ENCODE peak calls at places on chromosome 17, in six cellular contexts. B, U, S, R, I and X are unnamed samples.

GRCh38 chr17:64694207-64694606 is 32.1 kb upstream of the SMURF2 start:
- DNase-seq in I (no peak), R (peak), U (no peak), S (no peak), B (peak), X (peak)

GRCh38 chr17:39823407-39824054 is 40.6 kb downstream of the IKZF3 start:
- DNase-seq in R (no peak), U (peak), I (no peak), B (no peak), S (no peak), X (no peak)

GRCh38 chr17:20087538-20088250 is 78.5 kb downstream of the SPECC1 start:
- DNase-seq in S (no peak), B (no peak), I (no peak), R (no peak), U (no peak), X (no peak)

GRCh38 chr17:59330314-59330942 is 1.0 kb upstream of the YPEL2 start:
- DNase-seq in S (no peak), R (no peak), U (no peak), B (peak), I (no peak), X (peak)

GRCh38 chr17:65017375-65017774 is 39.2 kb downstream of the GNA13 start:
- DNase-seq in I (no peak), U (no peak), B (no peak), S (no peak), R (no peak), X (no peak)

GRCh38 chr17:67276075-67276474 is 31.1 kb upstream of the HELZ start:
- DNase-seq in R (no peak), S (no peak), B (no peak), U (peak), I (no peak), X (no peak)

GRCh38 chr17:17780941-17781590 is 55.7 kb downstream of the SREBF1 start:
- DNase-seq in U (no peak), I (no peak), R (peak), B (no peak), S (no peak), X (no peak)

GRCh38 chr17:15922586-15922985 is 22.3 kb upstream of the ADORA2B start:
- DNase-seq in B (no peak), R (no peak), U (no peak), I (no peak), S (no peak), X (no peak)

GRCh38 chr17:330993-331701 is 21.5 kb downstream of the RPH3AL start:
- DNase-seq in R (peak), U (no peak), B (no peak), I (peak), S (no peak), X (peak)

GRCh38 chr17:72467841-72468653 is 347.2 kb downstream of the SOX9 start:
- DNase-seq in U (no peak), S (no peak), I (peak), R (no peak), B (peak), X (no peak)

GRCh38 chr17:50272246-50272645 is 2.0 kb upstream of the TMEM92 start:
- DNase-seq in U (no peak), B (no peak), R (no peak), S (no peak), I (no peak), X (peak)
- H3K27ac ChIP-seq in U (no peak), B (peak), R (no peak), S (no peak), I (peak), X (no peak)

GRCh38 chr17:1647802-1648581 is 1.7 kb downstream of the RILP start:
- DNase-seq in R (peak), I (no peak), U (no peak), S (no peak), B (no peak), X (no peak)
- H3K27ac ChIP-seq in R (peak), I (peak), U (no peak), S (no peak), B (peak), X (peak)

DNA sequence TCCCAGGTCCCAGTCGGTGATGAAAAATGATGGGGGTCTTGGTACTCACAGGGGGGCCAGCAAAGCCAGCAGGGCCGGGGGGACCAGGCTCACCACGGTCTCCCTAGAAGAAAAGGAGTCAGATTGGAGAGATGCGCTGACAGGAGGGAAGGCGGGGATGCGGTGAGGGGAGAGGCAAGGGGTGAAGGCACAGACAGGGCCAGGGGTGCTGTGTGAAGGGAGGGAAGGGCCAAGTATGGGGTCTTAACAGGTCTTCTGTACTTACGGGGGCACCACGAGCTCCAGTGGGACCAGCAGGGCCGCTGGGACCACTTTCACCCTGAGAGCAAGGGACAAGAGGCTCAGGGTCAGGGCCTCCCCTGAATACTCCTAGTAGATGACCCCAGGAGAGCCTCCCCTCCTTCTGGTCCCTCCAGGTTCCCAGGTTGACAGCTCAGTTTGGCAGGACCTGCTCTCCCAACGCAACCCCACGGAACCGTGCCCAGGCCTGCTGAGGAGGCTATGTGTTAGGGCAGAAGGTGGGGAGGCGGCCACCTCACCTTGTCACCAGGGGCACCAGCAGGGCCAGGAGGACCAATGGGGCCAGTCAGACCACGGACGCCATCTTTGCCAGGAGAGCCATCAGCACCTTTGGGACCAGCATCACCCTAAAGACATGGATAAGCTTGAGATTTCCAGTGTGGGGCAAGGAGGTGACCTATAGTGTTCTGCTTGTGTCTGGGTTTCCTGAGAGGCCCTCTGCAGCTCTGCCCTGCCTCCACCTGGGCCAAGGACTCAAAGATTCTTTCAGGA is 11.0 kb downstream of the COL1A1 start:
- DNase-seq in B (no peak), R (no peak), S (no peak), U (no peak), I (no peak), X (no peak)
- H3K27ac ChIP-seq in B (no peak), R (no peak), S (no peak), U (no peak), I (no peak), X (no peak)

DNA sequence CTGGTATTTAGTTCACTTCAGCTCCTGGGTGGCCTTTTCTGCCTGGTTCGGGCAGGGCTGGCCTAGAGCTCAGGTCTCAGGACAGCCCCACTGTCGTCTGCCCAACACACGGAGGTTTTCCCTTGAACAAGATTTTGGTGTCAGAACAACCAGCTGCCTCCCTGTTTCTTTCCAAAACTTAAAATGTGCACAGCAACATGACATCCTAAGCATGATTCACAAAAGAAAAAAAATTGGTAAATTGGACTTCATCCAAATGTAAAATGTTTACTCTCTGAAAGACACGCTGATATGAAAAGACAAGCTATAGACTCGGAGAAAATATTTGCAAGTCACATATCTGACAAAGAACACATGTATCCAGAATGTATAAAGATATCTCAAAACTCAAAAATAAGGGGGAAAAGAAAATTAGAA is 197.8 kb upstream of the CHMP6 start:
- DNase-seq in U (no peak), R (no peak), I (no peak), S (no peak), B (no peak), X (no peak)
- H3K27ac ChIP-seq in U (no peak), R (peak), I (no peak), S (no peak), B (peak), X (no peak)

GRCh38 chr17:70172449-70172848 is 3.1 kb downstream of the KCNJ2 start:
- DNase-seq in R (no peak), S (no peak), U (no peak), I (no peak), B (no peak), X (no peak)

GRCh38 chr17:70171159-70171558 is 1.8 kb downstream of the KCNJ2 start:
- DNase-seq in R (no peak), S (no peak), I (no peak), B (no peak), U (no peak), X (no peak)

GRCh38 chr17:70168044-70168978 is 1.0 kb upstream of the KCNJ2 start:
- DNase-seq in B (peak), S (no peak), R (peak), U (peak), I (peak), X (peak)

GRCh38 chr17:70168979-70169706 is at the start of gene KCNJ2:
- DNase-seq in R (peak), B (peak), I (peak), U (peak), S (peak), X (peak)

DNA sequence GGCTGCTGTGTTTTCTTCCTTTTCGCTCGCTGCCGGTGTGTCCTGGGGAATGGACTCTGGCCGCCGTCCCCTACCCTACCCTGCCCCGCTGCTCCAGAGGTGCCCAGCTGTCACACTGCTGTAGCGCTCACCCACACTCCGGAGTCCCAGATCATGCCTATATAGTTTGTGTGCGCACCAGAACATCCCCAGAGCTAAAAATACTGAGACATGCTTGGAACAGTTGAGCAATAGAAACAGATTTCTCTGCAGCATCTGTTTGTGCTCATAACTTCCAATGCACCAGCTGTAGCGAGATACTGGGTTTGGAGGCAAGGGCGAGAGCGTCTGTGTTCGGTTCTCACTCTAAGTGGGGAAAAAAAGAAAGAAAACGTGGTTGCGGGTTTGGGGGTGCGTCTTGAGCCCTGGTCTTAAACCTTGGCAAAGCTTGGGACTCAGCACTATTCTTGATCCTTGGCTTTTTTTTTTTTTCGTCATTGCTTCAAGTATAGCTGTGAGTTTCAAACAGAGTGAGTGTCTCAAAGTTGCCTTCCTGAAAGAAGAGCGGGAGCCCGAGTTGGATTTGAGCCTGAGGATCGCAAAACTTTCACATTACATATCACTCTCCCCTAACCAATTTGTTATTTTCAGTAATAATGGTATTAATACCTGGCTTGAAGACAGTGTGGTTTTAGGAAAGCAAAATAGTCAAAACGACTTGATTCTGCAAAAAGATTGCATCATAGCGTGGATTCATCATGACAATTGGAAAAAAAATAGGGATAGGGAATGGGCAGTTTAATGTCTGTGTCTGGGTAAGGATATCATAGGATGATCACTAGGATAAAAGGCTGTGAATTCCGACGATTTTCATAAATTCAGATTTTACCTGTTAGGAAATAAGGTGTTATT is 620 bp downstream of the KCNJ2 start:
- DNase-seq in B (no peak), S (no peak), U (no peak), R (no peak), I (no peak), X (no peak)
- H3K27ac ChIP-seq in B (peak), S (no peak), U (no peak), R (peak), I (no peak), X (no peak)

GRCh38 chr17:82807562-82807961 is 32.3 kb downstream of the ZNF750 start:
- DNase-seq in I (no peak), R (no peak), S (no peak), U (no peak), B (no peak), X (no peak)

GRCh38 chr17:82807101-82807500 is 32.7 kb downstream of the ZNF750 start:
- DNase-seq in B (no peak), U (no peak), S (no peak), R (no peak), I (no peak), X (no peak)

GRCh38 chr17:82808006-82808405 is 31.8 kb downstream of the ZNF750 start:
- DNase-seq in B (no peak), U (no peak), I (no peak), R (no peak), S (no peak), X (no peak)

GRCh38 chr17:82810644-82811430 is 29.0 kb downstream of the ZNF750 start:
- DNase-seq in I (no peak), R (no peak), S (no peak), B (no peak), U (no peak), X (no peak)

DNA sequence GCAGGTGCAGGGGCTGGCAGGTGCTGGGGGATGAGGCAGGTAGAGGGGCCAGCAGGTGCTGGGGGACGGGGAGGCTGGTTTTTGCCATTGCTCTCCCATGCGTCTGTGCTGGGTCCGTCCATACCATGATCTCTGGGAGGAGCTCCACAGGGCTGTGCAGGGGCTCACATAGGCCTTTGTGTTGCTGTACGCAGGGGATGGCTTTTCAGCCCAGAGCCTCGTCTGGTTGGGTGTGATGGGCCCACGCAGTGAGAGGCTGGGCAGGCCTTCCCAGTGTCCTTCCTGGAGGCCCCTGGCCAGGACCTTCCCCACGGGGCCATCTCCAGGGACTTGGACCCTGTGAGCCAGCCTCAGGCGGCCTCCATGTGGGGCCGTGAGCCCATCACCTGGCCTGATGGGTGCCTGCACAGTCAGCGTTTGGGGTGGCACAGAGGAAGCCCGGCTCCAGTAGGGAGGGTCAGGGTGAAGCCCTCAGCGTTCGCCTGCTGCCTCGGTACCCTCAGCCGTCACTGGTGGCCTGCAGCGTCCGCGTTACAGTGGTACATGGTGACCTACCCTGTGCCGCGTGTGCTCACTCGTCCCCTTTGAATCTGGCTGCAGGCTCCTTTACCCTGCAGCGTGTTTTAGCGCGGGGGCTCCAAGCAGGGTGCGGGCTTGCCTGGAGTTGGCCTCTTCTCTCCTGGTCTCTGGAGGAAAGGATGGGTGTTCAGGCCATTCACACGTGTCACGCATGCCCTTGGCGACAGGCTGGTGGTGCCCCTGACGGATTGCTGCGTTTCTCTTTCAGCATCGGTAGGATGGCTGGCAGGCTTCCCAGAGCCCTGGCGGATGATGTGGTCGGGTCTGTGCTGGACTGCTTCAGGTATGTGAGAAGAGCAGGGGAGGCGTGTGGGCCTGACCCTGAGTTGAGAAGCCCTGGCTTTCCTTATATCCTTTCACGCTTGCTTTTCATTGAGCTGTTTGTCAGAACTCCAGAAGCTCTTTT is 30.6 kb downstream of the ZNF750 start:
- DNase-seq in B (no peak), U (no peak), S (no peak), R (no peak), I (no peak), X (no peak)
- H3K27ac ChIP-seq in B (no peak), U (no peak), S (no peak), R (no peak), I (no peak), X (no peak)

DNA sequence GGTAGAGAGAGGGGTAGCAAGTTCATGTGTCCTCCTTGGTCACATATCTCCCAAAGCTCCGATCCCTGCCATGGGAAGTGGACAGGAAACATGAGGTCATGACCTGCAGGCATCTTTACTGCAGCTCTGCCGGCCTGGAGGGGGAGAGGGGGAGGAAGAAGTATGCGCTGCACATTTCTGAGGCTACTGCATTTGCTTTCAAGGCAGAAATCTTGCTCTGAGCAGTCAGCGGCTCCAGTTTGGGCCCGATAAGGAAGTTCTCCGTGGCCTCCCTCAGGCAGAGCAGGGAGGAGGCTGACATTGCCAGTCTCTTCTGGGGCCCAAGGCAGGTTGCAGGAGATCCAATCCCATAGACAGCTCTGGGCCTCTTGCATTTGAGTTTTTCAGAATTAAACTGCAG is 1.5 kb upstream of the NHERF1 start:
- DNase-seq in R (no peak), U (no peak), S (no peak), I (no peak), B (no peak), X (peak)
- H3K27ac ChIP-seq in R (no peak), U (no peak), S (no peak), I (no peak), B (no peak), X (no peak)

GRCh38 chr17:34706029-34706428 is 126.6 kb downstream of the TMEM132E start:
- DNase-seq in S (no peak), I (no peak), B (no peak), R (no peak), U (peak), X (no peak)
- H3K27ac ChIP-seq in S (no peak), I (no peak), B (no peak), R (no peak), U (no peak), X (no peak)

DNA sequence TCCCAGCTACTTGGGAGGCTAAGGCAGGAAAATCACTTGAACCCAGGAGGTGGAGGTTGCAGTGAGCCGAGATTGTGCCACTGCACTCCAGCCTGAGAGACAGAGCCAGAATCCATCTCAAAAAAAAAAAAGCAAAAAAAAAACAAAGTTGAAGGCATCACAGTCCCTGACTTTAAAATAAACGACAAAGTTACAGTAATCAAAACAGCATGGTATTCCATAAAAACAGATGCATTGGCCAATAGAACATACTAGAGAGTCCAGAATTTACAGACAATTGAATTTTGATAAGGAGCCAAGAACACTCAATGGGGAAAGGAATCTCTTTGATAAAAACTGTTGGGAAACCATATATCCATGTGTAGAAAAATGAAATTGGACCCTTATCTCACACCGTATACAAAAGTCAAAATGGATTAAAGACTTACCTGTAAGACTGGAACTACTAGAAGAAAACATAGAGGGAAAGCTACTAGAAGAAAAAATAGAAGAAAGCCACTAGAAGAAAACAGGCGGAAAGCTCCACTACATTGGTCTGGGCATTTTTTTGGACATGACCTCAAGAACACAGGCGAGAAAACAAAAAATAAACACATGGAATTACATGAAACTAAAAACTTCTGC is 2.8 kb upstream of the EFCAB13 start:
- DNase-seq in S (no peak), R (no peak), U (no peak), I (no peak), B (no peak), X (no peak)
- H3K27ac ChIP-seq in S (no peak), R (no peak), U (no peak), I (no peak), B (no peak), X (no peak)

GRCh38 chr17:57585341-57586098 is 159.6 kb downstream of the CCDC182 start:
- DNase-seq in S (no peak), B (no peak), R (no peak), I (no peak), U (no peak), X (no peak)
- H3K27ac ChIP-seq in S (no peak), B (no peak), R (no peak), I (no peak), U (no peak), X (no peak)